ENCODE peak calls at places on chromosomes 4 and X, in five cellular contexts. P is thyroid gland, J is A549, U is right lobe of liver, Q is skeletal muscle cell. N is an unnamed sample.

GRCh38 chrX:24619647-24620046 is 27.5 kb downstream of the PCYT1B start:
- DNase-seq in P (peak; percentile 38), J (peak; percentile 19), U (no peak), Q (peak; percentile 26), N (peak; percentile 1)

GRCh38 chr4:95044204-95044848 is 286.6 kb downstream of the BMPR1B start:
- DNase-seq in P (no peak), J (peak; percentile 28), U (no peak), Q (no peak), N (no peak)

GRCh38 chr4:108029321-108029720 is 39.6 kb downstream of the HADH start:
- DNase-seq in P (no peak), J (no peak), U (no peak), Q (no peak), N (no peak)

GRCh38 chr4:77921701-77922100 is 59.1 kb downstream of the MRPL1 start:
- DNase-seq in P (no peak), J (peak; percentile 81), U (no peak), Q (peak; percentile 83), N (peak; percentile 86)

GRCh38 chr4:1192091-1192492 is 19.7 kb upstream of the SPON2 start:
- DNase-seq in P (peak; percentile 94), J (peak; percentile 46), U (peak; percentile 86), Q (peak; percentile 90), N (peak; percentile 89)

GRCh38 chrX:2848806-2849420 is 20.2 kb downstream of the GYG2 start:
- DNase-seq in P (no peak), J (peak; percentile 23), U (no peak), Q (peak; percentile 7), N (no peak)

GRCh38 chr4:73653695-73654106 is 33.5 kb upstream of the RASSF6 start:
- DNase-seq in P (peak; percentile 38), J (peak; percentile 29), U (peak; percentile 59), Q (peak; percentile 16), N (no peak)

GRCh38 chr4:107366016-107366415 is 329.9 kb upstream of the DKK2 start:
- DNase-seq in P (no peak), J (no peak), U (no peak), Q (no peak), N (no peak)

GRCh38 chr4:185945238-185945637 is 123.7 kb upstream of the TLR3 start:
- DNase-seq in P (no peak), J (no peak), U (no peak), Q (no peak), N (no peak)

GRCh38 chrX:83022020-83022419 is 486.1 kb upstream of the POU3F4 start:
- DNase-seq in P (no peak), J (peak; percentile 8), U (peak; percentile 17), Q (no peak), N (peak; percentile 4)

GRCh38 chrX:9789555-9789954 is 3.3 kb downstream of the SHROOM2 start:
- DNase-seq in P (no peak), J (no peak), U (no peak), Q (no peak), N (no peak)

GRCh38 chrX:108068121-108068520 is 23.2 kb downstream of the PSMD10 start:
- DNase-seq in P (no peak), J (no peak), U (no peak), Q (no peak), N (no peak)

GRCh38 chr4:1027916-1028240 is 16.5 kb downstream of the FGFRL1 start:
- DNase-seq in P (no peak), J (no peak), U (no peak), Q (no peak), N (no peak)

GRCh38 chr4:128812360-128812958 is 3.0 kb downstream of the JADE1 start:
- DNase-seq in P (peak; percentile 53), J (peak; percentile 62), U (peak; percentile 55), Q (no peak), N (no peak)

GRCh38 chr4:84916233-84916632 is 50.3 kb downstream of the WDFY3 start:
- DNase-seq in P (no peak), J (no peak), U (no peak), Q (no peak), N (no peak)

GRCh38 chr4:3329887-3330286 is 37.1 kb downstream of the RGS12 start:
- DNase-seq in P (no peak), J (no peak), U (no peak), Q (no peak), N (no peak)

GRCh38 chrX:17805120-17805519 is 56.0 kb downstream of the RAI2 start:
- DNase-seq in P (no peak), J (no peak), U (no peak), Q (no peak), N (no peak)

GRCh38 chr4:3248811-3249661 is at the start of gene MSANTD1:
- DNase-seq in P (no peak), J (no peak), U (no peak), Q (no peak), N (peak; percentile 5)

DNA sequence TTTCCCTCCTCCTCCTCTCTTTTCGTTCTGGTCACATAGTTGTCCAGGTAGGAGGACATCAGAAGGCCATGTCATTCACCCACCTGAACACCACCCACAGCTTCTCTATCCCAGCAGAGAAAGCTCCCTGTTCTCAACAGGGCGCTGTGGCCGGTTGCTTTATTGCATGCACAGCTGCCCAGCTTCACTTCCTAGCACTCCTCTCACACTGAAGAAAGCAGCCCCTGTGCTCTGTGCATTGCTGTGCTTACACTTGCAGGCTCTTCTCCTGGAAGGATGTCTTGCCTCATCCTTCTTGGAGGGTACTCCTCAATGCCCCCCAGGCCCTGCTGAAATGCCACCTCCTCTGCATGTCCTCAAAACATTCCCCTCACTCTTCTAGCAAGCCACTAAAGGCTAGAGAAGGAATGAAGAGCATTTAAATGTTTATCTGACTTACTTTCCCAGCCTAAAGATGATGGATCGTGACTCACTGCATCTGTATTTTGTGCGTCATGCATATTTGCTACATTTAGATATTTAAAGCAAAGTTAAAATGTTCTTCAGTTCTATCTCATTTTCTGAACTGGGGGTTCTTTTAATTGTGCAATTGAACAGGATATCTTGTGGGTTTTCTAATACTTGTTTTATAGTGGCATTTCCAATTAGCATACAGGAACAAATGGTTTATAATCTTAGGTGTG is 186.4 kb upstream of the PUDP start:
- DNase-seq in P (no peak), J (no peak), U (no peak), Q (peak; percentile 57), N (no peak)
- H3K4me3 ChIP-seq in P (no peak overlapping the region), J (no peak overlapping the region), U (no peak overlapping the region), Q (no peak overlapping the region), N (no peak overlapping the region)

GRCh38 chr4:48575964-48576363 is 85.9 kb downstream of the ZAR1 start:
- DNase-seq in P (no peak), J (no peak), U (no peak), Q (peak; percentile 26), N (no peak)
- H3K4me3 ChIP-seq in P (no peak overlapping the region), J (no peak overlapping the region), U (no peak overlapping the region), Q (no peak overlapping the region), N (no peak overlapping the region)

DNA sequence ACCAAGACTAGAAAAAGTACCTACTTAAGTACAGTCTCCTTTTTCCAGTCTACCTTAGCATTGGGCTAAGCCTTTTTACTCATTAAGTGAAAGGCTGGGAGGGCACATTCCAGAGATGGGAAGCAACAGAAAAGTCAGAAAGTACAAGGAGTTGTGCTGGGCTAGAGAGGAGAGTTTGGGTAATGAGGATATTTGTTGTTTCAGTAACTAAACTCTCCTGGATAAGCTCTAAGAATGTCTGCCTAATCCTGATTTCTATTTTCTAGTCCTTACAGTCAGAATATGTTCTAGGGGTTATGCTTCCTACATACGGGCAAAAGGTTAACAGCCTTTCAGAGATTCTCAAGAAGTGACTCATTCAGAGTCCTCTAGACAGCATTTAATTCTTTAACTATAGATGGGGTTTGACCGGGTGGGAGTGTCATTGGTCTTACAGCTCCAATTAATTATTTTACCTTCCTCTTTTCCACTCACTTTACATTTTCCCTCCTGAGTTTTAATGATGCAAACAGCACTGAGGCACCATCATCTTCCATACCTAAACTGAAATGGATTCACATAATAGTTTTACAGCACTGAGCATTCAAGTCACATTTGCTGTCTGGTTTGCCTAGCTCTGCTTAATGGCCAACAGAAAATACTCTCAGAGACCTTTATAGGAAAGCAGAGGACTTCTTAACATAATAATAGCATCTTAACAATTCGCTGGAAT is 42.9 kb downstream of the USP26 start:
- DNase-seq in P (peak; percentile 1), J (no peak), U (no peak), Q (peak; percentile 25), N (peak; percentile 23)
- H3K4me3 ChIP-seq in P (no peak overlapping the region), J (no peak overlapping the region), U (no peak overlapping the region), Q (no peak overlapping the region), N (no peak overlapping the region)

GRCh38 chr4:109205186-109205585 is 97.3 kb downstream of the COL25A1 start:
- DNase-seq in P (no peak), J (no peak), U (no peak), Q (no peak), N (no peak)

GRCh38 chr4:109206610-109207009 is 95.8 kb downstream of the COL25A1 start:
- DNase-seq in P (peak; percentile 12), J (no peak), U (no peak), Q (no peak), N (no peak)

GRCh38 chr4:109211671-109212070 is 90.8 kb downstream of the COL25A1 start:
- DNase-seq in P (no peak), J (no peak), U (no peak), Q (no peak), N (no peak)

GRCh38 chr4:109209647-109210046 is 92.8 kb downstream of the COL25A1 start:
- DNase-seq in P (no peak), J (no peak), U (no peak), Q (no peak), N (no peak)

GRCh38 chr4:109207060-109207459 is 95.4 kb downstream of the COL25A1 start:
- DNase-seq in P (no peak), J (no peak), U (no peak), Q (peak; percentile 78), N (peak; percentile 2)
- H3K4me3 ChIP-seq in P (no peak overlapping the region), J (no peak overlapping the region), U (no peak overlapping the region), Q (no peak overlapping the region), N (no peak overlapping the region)

GRCh38 chr4:6658204-6658585 is 17.7 kb downstream of the MRFAP1 start:
- DNase-seq in P (no peak), J (no peak), U (no peak), Q (no peak), N (no peak)
- H3K4me3 ChIP-seq in P (no peak overlapping the region), J (no peak overlapping the region), U (no peak overlapping the region), Q (peak overlapping the region; percentile 38), N (no peak overlapping the region)

DNA sequence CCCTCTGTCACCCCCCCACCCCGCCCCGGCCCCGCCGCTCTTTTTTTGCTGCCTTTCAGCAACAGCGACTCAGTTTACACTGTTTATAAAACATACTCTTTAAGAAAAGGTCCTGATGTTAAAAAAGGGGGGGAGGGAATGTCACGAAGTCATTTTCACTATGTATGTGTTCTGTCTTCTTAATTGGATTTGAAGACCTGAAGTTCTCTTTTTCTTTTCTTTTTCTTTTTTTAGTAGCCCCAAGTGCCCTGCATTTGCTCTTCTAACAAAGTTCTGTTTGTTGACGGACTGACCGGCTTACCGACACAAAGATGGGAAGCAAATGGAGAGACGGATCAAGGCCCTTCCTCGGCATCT is 2.5 kb upstream of the CITED1 start:
- DNase-seq in P (no peak), J (no peak), U (no peak), Q (no peak), N (no peak)
- H3K4me3 ChIP-seq in P (no peak overlapping the region), J (peak overlapping the region; percentile 34), U (no peak overlapping the region), Q (no peak overlapping the region), N (no peak overlapping the region)

N was measured in kidney epithelial cell.